ENCODE peak calls at places on chromosomes 7 and 10, in six cellular contexts. T, R, X, Z, D and G are unnamed samples.

GRCh38 chr7:66319373-66319979 is 114.3 kb downstream of the TPST1 start:
- DNase-seq in T (no peak), R (no peak), X (no peak), Z (no peak), D (no peak), G (no peak)

GRCh38 chr7:17706255-17706654 is 234.0 kb downstream of the SNX13 start:
- DNase-seq in T (no peak), R (no peak), X (no peak), Z (no peak), D (no peak), G (no peak)

GRCh38 chr7:131219277-131220041 is 108.2 kb upstream of the MKLN1 start:
- DNase-seq in T (no peak), R (peak), X (peak), Z (no peak), D (no peak), G (peak)

GRCh38 chr7:11458736-11459483 is 373.1 kb downstream of the THSD7A start:
- DNase-seq in T (no peak), R (no peak), X (no peak), Z (no peak), D (no peak), G (no peak)

GRCh38 chr10:58511765-58512469 is 755 bp upstream of the BICC1 start:
- DNase-seq in T (no peak), R (peak), X (no peak), Z (no peak), D (peak), G (peak)

GRCh38 chr7:6651866-6652445 is 14.8 kb downstream of the ZNF316 start:
- DNase-seq in T (no peak), R (no peak), X (peak), Z (no peak), D (no peak), G (no peak)

GRCh38 chr7:153022796-153023592 is 263.4 kb downstream of the ACTR3B start:
- DNase-seq in T (no peak), R (no peak), X (no peak), Z (no peak), D (no peak), G (peak)

GRCh38 chr10:19702215-19702614 is 114.0 kb upstream of the PLXDC2 start:
- DNase-seq in T (no peak), R (no peak), X (no peak), Z (no peak), D (no peak), G (no peak)

GRCh38 chr7:92836489-92837213 is at the start of gene CDK6:
- DNase-seq in T (no peak), R (peak), X (peak), Z (peak), D (no peak), G (peak)

GRCh38 chr7:39952378-39952777 is 2.3 kb downstream of the CDK13 start:
- DNase-seq in T (no peak), R (no peak), X (no peak), Z (no peak), D (no peak), G (no peak)

GRCh38 chr7:45101748-45102147 is 9.7 kb downstream of the TBRG4 start:
- DNase-seq in T (no peak), R (no peak), X (peak), Z (no peak), D (no peak), G (no peak)

GRCh38 chr7:44849277-44850210 is 1.7 kb upstream of the H2AZ2 start:
- DNase-seq in T (no peak), R (no peak), X (no peak), Z (no peak), D (no peak), G (no peak)

GRCh38 chr10:34311679-34312078 is 503.4 kb downstream of the PARD3 start:
- DNase-seq in T (no peak), R (no peak), X (no peak), Z (no peak), D (no peak), G (no peak)

GRCh38 chr7:148347981-148348380 is 242.6 kb upstream of the C7orf33 start:
- DNase-seq in T (no peak), R (no peak), X (no peak), Z (no peak), D (no peak), G (no peak)

GRCh38 chr10:78952686-78953085 is 116.1 kb upstream of the ZMIZ1 start:
- DNase-seq in T (no peak), R (peak), X (no peak), Z (no peak), D (no peak), G (peak)

GRCh38 chr10:68469838-68470237 is 1.9 kb downstream of the DNA2 start:
- DNase-seq in T (no peak), R (no peak), X (no peak), Z (no peak), D (no peak), G (no peak)

GRCh38 chr10:44047361-44047760 is 337.5 kb downstream of the CXCL12 start:
- DNase-seq in T (no peak), R (no peak), X (no peak), Z (no peak), D (peak), G (no peak)

GRCh38 chr7:157404845-157405481 is 68.2 kb downstream of the DNAJB6 start:
- DNase-seq in T (no peak), R (peak), X (peak), Z (peak), D (no peak), G (peak)

GRCh38 chr7:2921748-2922147 is 77.6 kb upstream of the GNA12 start:
- DNase-seq in T (no peak), R (no peak), X (no peak), Z (no peak), D (no peak), G (no peak)

GRCh38 chr10:68153473-68154210 is 44.4 kb downstream of the MYPN start:
- DNase-seq in T (no peak), R (peak), X (no peak), Z (no peak), D (no peak), G (peak)

GRCh38 chr7:22251284-22251683 is 105.7 kb downstream of the RAPGEF5 start:
- DNase-seq in T (no peak), R (no peak), X (no peak), Z (no peak), D (no peak), G (no peak)

GRCh38 chr7:155438778-155439177 is 19.2 kb upstream of the EN2 start:
- DNase-seq in T (no peak), R (no peak), X (no peak), Z (peak), D (no peak), G (no peak)

GRCh38 chr10:133378251-133379096 is 588 bp upstream of the PAOX start:
- DNase-seq in T (no peak), R (peak), X (peak), Z (peak), D (no peak), G (peak)
- TF ChIP-seq POLR2A in T (no peak), R (peak), X (no peak), Z (no peak), D (peak), G (no peak)

DNA sequence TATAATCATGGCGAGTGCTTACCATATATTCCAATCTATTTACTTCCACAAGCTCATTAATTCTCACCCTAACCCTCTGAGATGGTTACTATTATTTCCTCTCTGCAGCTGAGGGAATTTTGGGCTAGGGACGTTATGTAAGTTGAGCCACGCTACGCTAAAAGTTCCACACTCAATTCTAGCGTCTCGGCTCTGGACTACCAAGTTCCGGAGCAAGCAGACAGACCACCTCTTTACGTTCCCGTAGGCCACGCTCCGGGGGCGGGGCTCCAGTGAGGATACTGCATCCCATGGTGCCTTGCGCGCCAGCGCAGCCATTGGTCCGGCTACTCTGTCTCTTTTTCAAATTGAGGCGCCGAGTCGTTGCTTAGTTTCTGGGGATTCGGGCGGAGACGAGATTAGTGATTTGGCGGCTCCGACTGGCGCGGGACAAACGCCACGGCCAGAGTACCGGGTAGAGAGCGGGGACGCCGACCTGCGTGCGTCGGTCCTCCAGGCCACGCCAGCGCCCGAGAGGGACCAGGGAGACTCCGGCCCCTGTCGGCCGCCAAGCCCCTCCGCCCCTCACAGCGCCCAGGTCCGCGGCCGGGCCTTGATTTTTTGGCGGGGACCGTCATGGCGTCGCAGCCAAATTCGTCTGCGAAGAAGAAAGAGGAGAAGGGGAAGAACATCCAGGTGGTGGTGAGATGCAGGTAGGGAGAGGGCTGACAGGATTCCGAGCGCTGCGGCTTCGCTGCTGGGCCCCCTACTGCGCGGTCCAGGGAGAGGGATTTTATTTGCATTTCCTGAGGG is at the start of gene KIF11:
- DNase-seq in T (peak), R (peak), X (peak), Z (peak), D (peak), G (peak)
- TF ChIP-seq CTCF in T (peak), R (no peak), X (no peak), Z (no peak), D (no peak), G (no peak)

DNA sequence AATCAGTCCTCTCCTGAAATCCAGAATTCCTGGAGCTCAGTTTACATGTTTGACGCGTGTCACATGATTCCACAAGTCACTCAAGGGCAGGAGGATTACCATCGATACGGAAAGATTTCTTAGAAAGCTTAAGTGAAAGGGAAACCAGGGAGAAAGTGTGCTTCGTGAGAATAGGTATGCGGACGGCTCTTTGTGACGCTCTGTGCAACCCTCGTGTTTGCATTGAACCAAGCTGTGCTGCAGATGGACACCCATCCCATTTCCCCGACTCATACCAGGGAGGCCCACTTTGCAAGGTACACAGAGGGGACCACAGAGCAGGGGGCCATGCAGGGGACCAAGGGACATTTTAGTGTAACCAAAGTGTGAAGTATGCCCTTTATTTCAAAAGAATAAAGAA is 43.2 kb downstream of the IKZF1 start:
- DNase-seq in T (no peak), R (no peak), X (no peak), Z (no peak), D (no peak), G (no peak)
- H3K4me3 ChIP-seq in T (no peak), R (no peak), X (no peak), Z (no peak), D (no peak), G (no peak)

GRCh38 chr7:101134399-101134980 is 7.6 kb downstream of the SERPINE1 start:
- DNase-seq in T (no peak), R (no peak), X (no peak), Z (no peak), D (no peak), G (no peak)

GRCh38 chr7:101138149-101138870 is 11.4 kb downstream of the SERPINE1 start:
- DNase-seq in T (peak), R (peak), X (peak), Z (no peak), D (peak), G (peak)

GRCh38 chr7:101140746-101141382 is 13.4 kb upstream of the AP1S1 start:
- DNase-seq in T (no peak), R (no peak), X (no peak), Z (no peak), D (no peak), G (no peak)

GRCh38 chr7:101140339-101140699 is 13.4 kb downstream of the SERPINE1 start:
- DNase-seq in T (no peak), R (no peak), X (no peak), Z (no peak), D (no peak), G (no peak)

DNA sequence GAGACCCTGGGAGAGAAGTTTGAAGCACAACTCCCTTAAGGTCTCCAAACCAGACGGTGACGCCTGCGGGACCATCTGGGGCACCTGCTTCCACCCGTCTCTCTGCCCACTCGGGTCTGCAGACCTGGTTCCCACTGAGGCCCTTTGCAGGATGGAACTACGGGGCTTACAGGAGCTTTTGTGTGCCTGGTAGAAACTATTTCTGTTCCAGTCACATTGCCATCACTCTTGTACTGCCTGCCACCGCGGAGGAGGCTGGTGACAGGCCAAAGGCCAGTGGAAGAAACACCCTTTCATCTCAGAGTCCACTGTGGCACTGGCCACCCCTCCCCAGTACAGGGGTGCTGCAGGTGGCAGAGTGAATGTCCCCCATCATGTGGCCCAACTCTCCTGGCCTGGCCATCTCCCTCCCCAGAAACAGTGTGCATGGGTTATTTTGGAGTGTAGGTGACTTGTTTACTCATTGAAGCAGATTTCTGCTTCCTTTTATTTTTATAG is 10.8 kb downstream of the SERPINE1 start:
- DNase-seq in T (no peak), R (no peak), X (no peak), Z (no peak), D (no peak), G (no peak)
- TF ChIP-seq POLR2A in T (no peak), R (no peak), X (no peak), Z (no peak), D (no peak), G (no peak)